ENCODE peak calls at places on chromosomes 1 and 21, in five cellular contexts. K is fibroblast of lung, Q is HCT116, D is MM.1S, L is hepatocyte. M is an unnamed sample.

GRCh38 chr1:191026828-191027227 is 549.2 kb upstream of the BRINP3 start:
- DNase-seq in D (no peak), K (no peak), L (no peak), Q (no peak), M (no peak)

GRCh38 chr1:27878038-27878437 is 5.7 kb downstream of the THEMIS2 start:
- DNase-seq in Q (no peak), K (no peak), D (no peak), L (no peak), M (no peak)

GRCh38 chr1:157247005-157247763 is 109.0 kb upstream of the ETV3 start:
- DNase-seq in D (peak), L (no peak), K (no peak), Q (no peak), M (no peak)

GRCh38 chr1:193569696-193570269 is 383.4 kb upstream of the B3GALT2 start:
- DNase-seq in Q (no peak), D (peak), L (no peak), K (peak), M (no peak)

GRCh38 chr1:172398193-172398592 is 22.3 kb upstream of the C1orf105 start:
- DNase-seq in L (no peak), Q (no peak), D (no peak), K (peak), M (no peak)

GRCh38 chr1:20558180-20558579 is 5.8 kb downstream of the FAM43B start:
- DNase-seq in Q (no peak), K (no peak), L (no peak), D (no peak), M (no peak)

GRCh38 chr21:17118638-17119384 is 394.0 kb upstream of the CXADR start:
- DNase-seq in L (no peak), D (no peak), Q (no peak), K (no peak), M (no peak)

GRCh38 chr1:113747376-113747775 is 11.9 kb downstream of the PHTF1 start:
- DNase-seq in D (no peak), Q (no peak), K (no peak), L (no peak), M (no peak)

GRCh38 chr1:160560045-160560724 is 19.1 kb downstream of the CD84 start:
- DNase-seq in L (no peak), K (no peak), D (no peak), Q (no peak), M (no peak)

GRCh38 chr1:159068877-159069276 is 7.7 kb downstream of the AIM2 start:
- DNase-seq in Q (no peak), L (no peak), K (peak), D (no peak), M (no peak)

GRCh38 chr1:63753591-63753990 is 20.2 kb upstream of the ROR1 start:
- DNase-seq in K (no peak), D (no peak), Q (no peak), L (no peak), M (no peak)

GRCh38 chr1:220113136-220113695 is 19.3 kb downstream of the IARS2 start:
- DNase-seq in K (peak), Q (no peak), D (peak), L (peak), M (peak)

GRCh38 chr1:67515324-67516080 is 85.3 kb upstream of the SERBP1 start:
- DNase-seq in K (no peak), D (no peak), L (no peak), Q (no peak), M (no peak)

GRCh38 chr1:111406325-111406768 is 21.2 kb downstream of the OVGP1 start:
- DNase-seq in Q (no peak), K (no peak), L (peak), D (peak), M (peak)

GRCh38 chr1:234899041-234899787 is 229.4 kb downstream of the TOMM20 start:
- DNase-seq in L (peak), D (no peak), Q (no peak), K (no peak), M (no peak)

GRCh38 chr1:6101826-6102225 is 56.1 kb downstream of the KCNAB2 start:
- DNase-seq in D (no peak), K (no peak), Q (no peak), L (no peak), M (no peak)

GRCh38 chr1:5659606-5660005 is 332.6 kb downstream of the NPHP4 start:
- DNase-seq in L (no peak), D (no peak), Q (no peak), K (no peak), M (peak)

GRCh38 chr21:41220208-41220733 is 52.3 kb downstream of the BACE2 start:
- DNase-seq in K (peak), Q (no peak), D (no peak), L (no peak), M (no peak)

GRCh38 chr1:231626535-231626950 is at the start of gene DISC1:
- DNase-seq in Q (peak), D (peak), L (peak), K (peak), M (peak)

GRCh38 chr1:78996791-78997190 is 9.7 kb downstream of the ADGRL4 start:
- DNase-seq in D (no peak), Q (no peak), K (no peak), L (no peak), M (no peak)
- H2AFZ ChIP-seq in D (no peak), Q (no peak), K (no peak), L (no peak), M (no peak)

DNA sequence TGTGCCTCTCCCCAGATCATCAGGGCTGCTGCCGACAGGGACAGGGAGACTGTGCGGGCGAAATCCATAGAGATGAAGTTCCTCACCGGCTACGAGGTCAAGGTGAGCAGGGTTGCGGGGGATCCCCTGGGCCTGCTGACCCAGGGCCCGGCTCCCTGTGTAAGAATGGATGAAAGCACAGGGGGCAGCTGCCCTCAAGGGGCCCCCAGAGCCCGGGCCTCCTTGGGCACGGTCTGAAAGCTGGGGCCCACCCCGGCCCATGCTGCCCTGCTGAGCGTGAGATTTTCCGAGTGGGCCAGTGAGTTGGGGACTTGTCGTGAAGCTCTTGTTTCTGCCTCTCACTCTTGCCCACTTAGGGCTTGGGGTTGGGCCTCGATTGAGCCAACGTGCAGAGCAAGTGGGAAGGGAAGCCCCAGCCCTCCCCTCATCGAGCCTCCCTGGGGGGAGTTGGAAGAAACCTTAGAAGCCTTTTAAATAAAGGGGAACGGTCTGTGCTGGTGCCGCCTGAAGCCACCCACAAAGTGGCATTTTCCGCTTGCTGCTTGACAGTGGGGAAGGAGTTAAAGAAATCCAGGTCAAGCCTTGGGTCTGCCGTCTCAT is 45.2 kb downstream of the COQ8A start:
- DNase-seq in D (no peak), L (no peak), K (no peak), Q (no peak), M (no peak)
- H3K27ac ChIP-seq in D (no peak), L (peak), K (no peak), Q (no peak), M (no peak)

GRCh38 chr1:104621221-104621620 is 871.5 kb downstream of the AMY1C start:
- DNase-seq in D (no peak), Q (no peak), L (no peak), K (no peak), M (no peak)
- H2AFZ ChIP-seq in D (no peak), Q (no peak), L (no peak), K (no peak), M (no peak)

DNA sequence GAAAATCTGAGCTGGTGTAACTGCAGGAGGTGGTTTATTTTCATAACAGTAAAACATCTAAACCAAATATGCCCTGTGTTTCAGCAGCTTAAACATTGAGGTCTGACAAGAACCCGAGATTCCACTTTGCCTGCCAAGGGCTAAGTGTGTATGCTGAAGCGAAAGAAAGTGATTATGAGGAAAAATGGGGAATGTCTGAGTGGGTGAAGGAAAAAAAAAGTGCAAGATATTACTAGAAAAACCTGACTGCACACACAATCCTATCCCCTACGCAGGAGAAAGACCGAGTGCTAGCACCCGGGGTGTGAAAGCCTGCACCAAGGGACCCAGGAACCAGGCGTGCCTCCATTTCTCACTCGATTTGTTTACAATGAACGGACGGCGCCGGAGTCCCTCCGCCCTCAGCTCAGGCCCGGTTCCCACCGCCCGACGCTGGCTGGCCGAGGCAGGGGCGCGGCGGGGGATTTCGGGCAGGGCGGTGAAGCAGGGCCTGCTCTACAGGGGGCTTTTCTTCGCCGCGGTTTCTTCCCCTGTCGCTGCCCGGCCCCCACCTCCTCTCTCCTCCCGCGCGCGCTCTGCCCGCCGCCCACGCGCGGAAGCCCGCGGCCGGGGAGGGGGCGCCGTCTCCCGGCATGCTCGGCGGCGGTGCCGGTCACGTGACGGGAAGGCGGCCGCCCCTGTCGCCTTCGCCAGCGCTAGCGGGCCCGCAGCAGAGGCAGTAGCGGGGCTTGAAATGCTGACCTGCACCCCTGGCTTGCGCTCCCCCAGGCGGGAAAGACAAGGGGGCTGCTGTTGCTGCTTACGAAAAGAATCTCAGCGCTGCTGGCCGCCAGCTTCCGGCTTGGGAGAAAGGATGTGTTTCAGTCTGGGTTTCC is 35.9 kb downstream of the ITPKB start:
- DNase-seq in Q (no peak), D (peak), K (peak), L (peak), M (no peak)
- H3K27ac ChIP-seq in Q (no peak), D (peak), K (peak), L (peak), M (no peak)

DNA sequence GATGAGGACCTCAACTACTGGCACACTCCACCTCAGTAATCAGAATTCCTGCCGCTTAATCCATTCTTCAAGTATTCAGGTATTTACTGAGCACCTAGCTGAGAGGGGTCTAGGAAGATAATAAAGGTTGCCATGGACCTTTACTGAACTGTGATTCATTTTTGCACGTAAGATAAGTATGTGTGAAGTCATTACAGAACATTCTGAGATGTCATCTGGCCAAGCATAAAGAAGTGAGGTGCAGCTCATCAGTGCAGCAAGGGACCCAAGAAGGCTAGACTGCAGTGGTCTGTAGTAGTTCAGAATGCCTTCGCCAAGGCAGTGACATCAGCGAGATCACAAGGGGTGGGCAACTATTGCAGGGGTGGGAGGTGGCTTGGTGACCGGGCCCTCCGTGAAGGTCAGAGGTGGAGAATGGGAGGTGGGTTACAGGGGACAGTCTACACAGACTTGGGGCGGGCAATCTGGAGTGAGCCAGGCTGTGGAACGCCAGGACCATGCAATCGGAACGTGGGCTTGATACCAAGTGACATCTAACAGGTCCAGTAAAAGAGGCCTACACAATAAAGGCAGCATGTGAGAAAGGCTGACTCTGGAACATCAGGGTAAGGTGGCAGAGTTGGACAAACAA is 107.4 kb downstream of the SLC45A1 start:
- DNase-seq in K (no peak), L (no peak), D (no peak), Q (no peak), M (peak)
- H2AFZ ChIP-seq in K (no peak), L (no peak), D (no peak), Q (no peak), M (no peak)

M was measured in Karpas-422.